ENCODE peak calls at places on chromosomes 1 and 21, in ten cellular contexts. K is SK-N-SH, X is IMR-90, Y is RWPE2, M is HepG2, U is upper lobe of right lung, N is body of pancreas, B is brain microvascular endothelial cell, J is BE2C, H is DND-41. T is an unnamed sample.

GRCh38 chr1:109484519-109484975 is 842 bp downstream of the ATXN7L2 start:
- DNase-seq in K (no peak), Y (no peak), J (no peak), N (no peak), U (no peak), B (no peak), M (no peak), H (peak; percentile 35), X (no peak), T (peak; percentile 71)

GRCh38 chr1:228937851-228938247 is 202.6 kb downstream of the RHOU start:
- DNase-seq in H (no peak), X (no peak), J (no peak), K (no peak), B (no peak), N (no peak), M (no peak), Y (no peak), U (no peak), T (no peak)

GRCh38 chr1:169925505-169926482 is 32.1 kb upstream of the SCYL3 start:
- DNase-seq in N (no peak), U (no peak), B (no peak), M (no peak), H (no peak), K (no peak), Y (no peak), J (no peak), X (no peak), T (no peak)

GRCh38 chr1:84427520-84428188 is 29.4 kb downstream of the DNASE2B start:
- DNase-seq in U (no peak), J (no peak), X (peak; percentile 19), K (no peak), N (no peak), H (no peak), Y (no peak), M (no peak), B (peak; percentile 20), T (no peak)

GRCh38 chr1:47776554-47777156 is 220.5 kb downstream of the TRABD2B start:
- DNase-seq in K (peak; percentile 74), J (no peak), B (no peak), U (no peak), X (no peak), H (no peak), Y (no peak), M (no peak), N (no peak), T (peak; percentile 82)

GRCh38 chr1:154459044-154459443 is 43.0 kb upstream of the TDRD10 start:
- DNase-seq in U (peak; percentile 21), H (no peak), N (no peak), K (no peak), M (no peak), X (no peak), B (no peak), Y (no peak), J (no peak), T (no peak)

GRCh38 chr1:214808845-214809460 is 206.0 kb downstream of the CENPF start:
- DNase-seq in X (peak; percentile 62), Y (no peak), K (no peak), H (no peak), U (no peak), J (no peak), M (peak; percentile 22), B (peak; percentile 51), N (no peak), T (peak; percentile 4)

GRCh38 chr1:203129501-203130231 is 2.1 kb downstream of the ADORA1 start:
- DNase-seq in U (peak; percentile 78), B (no peak), X (no peak), H (no peak), K (peak; percentile 82), M (no peak), J (peak; percentile 65), N (peak; percentile 63), Y (no peak), T (peak; percentile 26)

GRCh38 chr21:34932233-34932632 is 116.9 kb downstream of the RUNX1 start:
- DNase-seq in U (no peak), J (no peak), M (no peak), K (no peak), B (no peak), Y (no peak), X (no peak), N (no peak), H (peak; percentile 36), T (no peak)

GRCh38 chr21:34935868-34936267 is 113.2 kb downstream of the RUNX1 start:
- DNase-seq in Y (no peak), H (no peak), B (no peak), J (no peak), N (no peak), K (no peak), U (no peak), M (no peak), X (no peak), T (no peak)

GRCh38 chr21:34934350-34934749 is 114.8 kb downstream of the RUNX1 start:
- DNase-seq in H (no peak), M (no peak), J (no peak), X (no peak), K (no peak), Y (no peak), N (no peak), U (no peak), B (no peak), T (no peak)

GRCh38 chr21:34935452-34935851 is 113.7 kb downstream of the RUNX1 start:
- DNase-seq in N (no peak), H (no peak), M (no peak), Y (no peak), J (no peak), B (no peak), U (no peak), K (no peak), X (no peak), T (no peak)

DNA sequence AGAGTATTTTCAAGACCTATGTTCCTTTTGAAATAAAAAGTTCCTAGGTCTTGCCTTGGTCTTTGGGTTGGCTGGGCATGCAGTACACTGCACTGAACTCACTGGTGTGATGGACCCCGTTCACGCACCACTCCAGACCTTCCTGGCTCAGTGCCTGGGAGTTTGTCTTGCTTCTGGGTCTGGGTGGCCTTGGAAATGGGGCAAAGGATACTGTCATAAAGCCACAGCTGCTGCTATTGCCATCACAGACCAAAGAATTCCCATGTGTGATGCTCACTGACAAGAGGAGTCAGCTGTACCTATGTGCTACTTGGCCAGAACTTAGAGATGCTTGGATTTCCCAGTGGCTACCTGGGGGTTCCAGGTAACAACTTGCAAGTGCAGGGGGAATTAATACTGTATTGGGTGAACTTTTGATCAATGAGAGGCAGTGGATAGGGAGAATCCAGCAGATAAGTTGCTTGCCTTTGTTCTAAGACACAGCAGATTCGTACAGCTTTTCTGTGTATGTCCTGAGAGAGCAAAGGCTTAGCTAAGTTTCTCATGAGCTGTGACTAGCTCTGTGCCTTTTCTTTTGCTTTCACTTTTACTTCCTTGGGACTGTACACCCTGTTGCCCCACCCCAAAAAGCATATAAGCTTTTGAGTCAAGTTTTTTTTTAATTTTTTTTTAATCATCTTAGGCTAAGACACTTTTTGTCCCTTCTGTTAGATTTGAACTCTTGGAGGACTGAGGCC is 115.3 kb downstream of the RUNX1 start:
- DNase-seq in Y (no peak), J (no peak), K (no peak), U (no peak), M (no peak), N (no peak), H (peak; percentile 56), B (no peak), X (no peak), T (no peak)
- H3K4me3 ChIP-seq in Y (no peak overlapping the region), J (no peak overlapping the region), K (no peak overlapping the region), U (no peak overlapping the region), M (no peak overlapping the region), N (no peak overlapping the region), H (no peak overlapping the region), B (no peak overlapping the region), X (no peak overlapping the region), T (no peak overlapping the region)

GRCh38 chr1:26552720-26553119 is 23.2 kb downstream of the RPS6KA1 start:
- DNase-seq in U (no peak), N (no peak), X (no peak), H (no peak), M (no peak), J (no peak), K (no peak), B (no peak), Y (no peak), T (no peak)

GRCh38 chr1:26555550-26555981 is 26.0 kb downstream of the RPS6KA1 start:
- DNase-seq in H (no peak), B (no peak), N (no peak), X (no peak), M (peak; percentile 75), K (no peak), U (no peak), J (peak; percentile 24), Y (no peak), T (no peak)

GRCh38 chr1:26554781-26555180 is 25.2 kb downstream of the RPS6KA1 start:
- DNase-seq in K (no peak), N (no peak), H (no peak), J (no peak), B (no peak), U (no peak), Y (no peak), M (no peak), X (no peak), T (no peak)

GRCh38 chr1:26556041-26556440 is 26.5 kb downstream of the RPS6KA1 start:
- DNase-seq in N (no peak), X (no peak), U (no peak), M (no peak), B (no peak), Y (no peak), H (no peak), K (no peak), J (no peak), T (no peak)

DNA sequence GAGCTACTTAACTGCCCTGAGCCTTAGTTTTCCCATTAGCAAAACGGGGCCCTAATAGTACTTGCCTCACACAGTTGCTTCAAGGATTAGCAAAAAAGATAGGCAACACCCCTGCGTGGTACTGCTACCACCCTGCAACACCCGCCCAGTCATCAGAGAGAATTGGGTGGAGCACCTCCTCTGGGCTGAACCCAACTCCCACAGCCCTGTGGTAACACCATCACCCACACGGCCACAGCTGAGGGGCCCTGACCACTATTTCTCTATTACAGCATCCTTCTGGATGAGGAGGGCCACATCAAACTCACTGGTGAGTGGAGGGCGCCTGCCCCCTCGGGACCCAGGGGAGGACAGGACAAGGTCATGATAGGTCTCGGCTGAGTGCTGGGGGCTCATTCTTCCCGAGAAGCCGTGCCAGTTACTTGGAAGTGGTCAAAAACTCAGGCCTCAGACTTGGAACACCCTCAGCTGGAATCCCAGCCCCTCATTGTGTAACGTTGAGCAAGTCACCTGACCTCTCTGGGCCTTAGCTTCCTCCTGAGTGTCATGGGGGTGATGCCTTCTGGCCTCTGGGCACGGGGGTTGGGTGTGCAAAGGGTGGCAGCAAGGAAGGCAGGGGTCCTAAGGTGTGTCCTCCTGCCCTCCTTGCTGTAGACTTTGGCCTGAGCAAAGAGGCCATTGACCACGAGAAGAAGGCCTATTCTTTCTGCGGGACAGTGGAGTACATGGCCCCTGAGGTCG is 24.6 kb downstream of the RPS6KA1 start:
- DNase-seq in H (no peak), N (no peak), M (no peak), K (no peak), B (no peak), J (no peak), Y (no peak), X (no peak), U (peak; percentile 79), T (no peak)
- H3K27me3 ChIP-seq in H (no peaks in the 10 kb centered on the region), N (no peaks in the 10 kb centered on the region), M (no peaks in the 10 kb centered on the region), K (no peaks in the 10 kb centered on the region), B (no peaks in the 10 kb centered on the region), J (no peaks in the 10 kb centered on the region), Y (no peaks in the 10 kb centered on the region), X (no peaks in the 10 kb centered on the region), U (no peaks in the 10 kb centered on the region), T (no peaks in the 10 kb centered on the region)

DNA sequence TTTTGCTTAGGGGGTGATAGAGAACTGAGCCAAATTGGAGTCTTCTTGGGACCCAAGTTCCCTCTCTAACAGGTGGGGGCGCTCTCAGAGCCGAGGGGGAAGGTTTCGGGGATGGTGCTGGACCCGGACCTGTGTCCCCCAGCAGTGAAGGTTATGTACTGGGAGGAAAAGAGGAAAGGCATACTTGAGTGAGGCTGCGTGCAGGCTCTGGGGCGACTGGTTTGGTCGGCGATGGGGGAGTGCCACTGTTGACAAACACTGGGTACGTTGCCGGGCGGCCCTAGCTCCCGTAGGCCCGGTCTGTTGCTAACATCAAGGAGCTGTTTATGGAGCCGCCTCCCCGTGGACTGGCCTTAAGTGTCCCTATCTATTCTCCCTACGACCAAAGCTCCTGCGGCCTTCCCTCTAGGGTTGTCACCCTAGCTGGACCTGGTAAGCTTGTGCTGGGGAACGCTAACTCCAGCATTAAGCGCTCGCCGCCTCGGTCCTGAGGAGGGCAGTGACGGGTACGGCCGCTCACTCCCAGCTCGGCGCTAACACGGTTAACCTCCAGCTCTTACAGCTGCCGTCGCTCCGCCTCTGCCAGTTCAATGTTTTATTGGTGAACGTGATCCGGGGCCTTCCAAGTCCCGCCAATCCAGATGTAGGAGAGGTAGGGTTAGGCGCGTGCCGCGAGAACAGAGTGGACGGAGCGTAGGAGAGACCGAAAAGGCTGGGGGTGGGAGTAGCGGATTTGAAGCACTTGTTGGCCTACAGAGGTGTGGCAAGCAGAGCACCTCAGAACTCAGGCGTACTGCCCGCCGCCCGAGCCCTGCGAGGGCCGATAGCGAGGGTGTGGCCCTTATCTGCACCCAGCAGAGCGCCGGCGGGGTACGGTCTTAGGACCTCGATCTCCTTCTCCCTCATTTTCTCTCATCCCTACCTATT is at the start of gene PPOX:
- DNase-seq in U (peak; percentile 97), J (peak; percentile 96), Y (peak; percentile 97), H (peak; percentile 96), X (peak; percentile 98), K (peak; percentile 90), N (peak; percentile 96), M (peak; percentile 97), B (peak; percentile 99), T (peak; percentile 95)
- H3K36me3 ChIP-seq in U (peaks cover 54% of the 10 kb centered on the region), J (peaks cover 7% of the 10 kb centered on the region), Y (peaks cover 21% of the 10 kb centered on the region), H (peaks cover 58% of the 10 kb centered on the region), X (peaks cover 35% of the 10 kb centered on the region), K (peaks cover 59% of the 10 kb centered on the region), N (peaks cover 1% of the 10 kb centered on the region), M (peaks cover 38% of the 10 kb centered on the region), B (peaks cover 21% of the 10 kb centered on the region), T (peaks cover 26% of the 10 kb centered on the region)

GRCh38 chr1:239388578-239388977 is 2.2 kb downstream of the CHRM3 start:
- DNase-seq in X (no peak), B (no peak), M (no peak), Y (no peak), H (no peak), U (no peak), N (no peak), J (no peak), K (no peak), T (no peak)
- H3K4me3 ChIP-seq in X (no peak overlapping the region), B (no peak overlapping the region), M (no peak overlapping the region), Y (no peak overlapping the region), H (no peak overlapping the region), U (peak overlapping the region; percentile 52), N (no peak overlapping the region), J (peak overlapping the region; percentile 89), K (no peak overlapping the region), T (no peak overlapping the region)

T was measured in H7.